ENCODE peak calls at places on chromosomes 3 and 15, in eight cellular contexts. B, H, O, E, N, F, K and G are unnamed samples.

GRCh38 chr3:170524072-170524471 is 61.8 kb downstream of the SLC7A14 start:
- DNase-seq in B (no peak), H (no peak), O (no peak), E (no peak), N (peak; percentile 54), F (peak; percentile 29), K (no peak), G (peak; percentile 32)

GRCh38 chr3:111943533-111943932 is 35.3 kb upstream of the ABHD10 start:
- DNase-seq in B (no peak), H (no peak), O (no peak), E (no peak), N (no peak), F (peak; percentile 20), K (no peak), G (peak; percentile 55)

GRCh38 chr15:74824976-74825375 is 1.5 kb upstream of the CPLX3 start:
- DNase-seq in B (no peak), H (no peak), O (no peak), E (no peak), N (no peak), F (no peak), K (no peak), G (no peak)

GRCh38 chr3:98188553-98188952 is 22.1 kb downstream of the OR5H15 start:
- DNase-seq in B (no peak), H (no peak), O (no peak), E (no peak), N (no peak), F (no peak), K (no peak), G (peak; percentile 4)

GRCh38 chr15:42707873-42708544 is 28.9 kb downstream of the CDAN1 start:
- DNase-seq in B (no peak), H (no peak), O (no peak), E (peak; percentile 7), N (no peak), F (no peak), K (no peak), G (no peak)

GRCh38 chr3:173793963-173794362 is 396.4 kb downstream of the NLGN1 start:
- DNase-seq in B (no peak), H (no peak), O (no peak), E (no peak), N (no peak), F (no peak), K (no peak), G (no peak)

GRCh38 chr3:99246010-99246654 is 344.6 kb upstream of the DCBLD2 start:
- DNase-seq in B (no peak), H (no peak), O (no peak), E (no peak), N (no peak), F (no peak), K (no peak), G (peak; percentile 19)

GRCh38 chr3:194494951-194495374 is 8.2 kb upstream of the ATP13A3 start:
- DNase-seq in B (no peak), H (no peak), O (no peak), E (peak; percentile 9), N (no peak), F (no peak), K (peak; percentile 74), G (no peak)

GRCh38 chr15:35713733-35714132 is 167.8 kb upstream of the DPH6 start:
- DNase-seq in B (no peak), H (no peak), O (no peak), E (no peak), N (peak; percentile 77), F (no peak), K (no peak), G (peak; percentile 84)

GRCh38 chr3:188123170-188123920 is 30.6 kb upstream of the LPP start:
- DNase-seq in B (no peak), H (no peak), O (peak; percentile 64), E (no peak), N (peak; percentile 31), F (peak; percentile 22), K (no peak), G (peak; percentile 19)

GRCh38 chr15:36883705-36884355 is 216.5 kb downstream of the MEIS2 start:
- DNase-seq in B (peak; percentile 83), H (peak; percentile 66), O (peak; percentile 86), E (peak; percentile 56), N (peak; percentile 92), F (peak; percentile 91), K (peak; percentile 87), G (peak; percentile 95)

GRCh38 chr3:174863488-174863887 is 4.4 kb downstream of the NAALADL2 start:
- DNase-seq in B (no peak), H (no peak), O (peak; percentile 44), E (no peak), N (no peak), F (no peak), K (no peak), G (no peak)

GRCh38 chr15:67101981-67102929 is 36.9 kb downstream of the SMAD3 start:
- DNase-seq in B (no peak), H (no peak), O (no peak), E (peak; percentile 72), N (peak; percentile 77), F (peak; percentile 59), K (no peak), G (peak; percentile 67)

GRCh38 chr15:89023311-89023961 is 64.8 kb upstream of the ABHD2 start:
- DNase-seq in B (no peak), H (no peak), O (no peak), E (peak; percentile 31), N (no peak), F (no peak), K (peak; percentile 23), G (peak; percentile 68)

GRCh38 chr3:95088464-95088863 is 1025.6 kb downstream of the NSUN3 start:
- DNase-seq in B (no peak), H (no peak), O (no peak), E (no peak), N (no peak), F (no peak), K (no peak), G (no peak)

GRCh38 chr15:55224892-55225291 is 28.2 kb upstream of the RSL24D1 start:
- DNase-seq in B (no peak), H (no peak), O (no peak), E (no peak), N (no peak), F (no peak), K (no peak), G (peak; percentile 26)

GRCh38 chr3:146277953-146278631 is 27.2 kb upstream of the PLSCR4 start:
- DNase-seq in B (peak; percentile 44), H (peak; percentile 68), O (no peak), E (no peak), N (peak; percentile 99), F (peak; percentile 97), K (peak; percentile 25), G (peak; percentile 96)

GRCh38 chr3:157132341-157132740 is 27.6 kb downstream of the CCNL1 start:
- DNase-seq in B (no peak), H (no peak), O (no peak), E (no peak), N (no peak), F (no peak), K (no peak), G (no peak)

GRCh38 chr3:13647314-13648059 is 98.6 kb downstream of the FBLN2 start:
- DNase-seq in B (no peak), H (no peak), O (no peak), E (no peak), N (peak; percentile 83), F (peak; percentile 74), K (no peak), G (peak; percentile 23)

DNA sequence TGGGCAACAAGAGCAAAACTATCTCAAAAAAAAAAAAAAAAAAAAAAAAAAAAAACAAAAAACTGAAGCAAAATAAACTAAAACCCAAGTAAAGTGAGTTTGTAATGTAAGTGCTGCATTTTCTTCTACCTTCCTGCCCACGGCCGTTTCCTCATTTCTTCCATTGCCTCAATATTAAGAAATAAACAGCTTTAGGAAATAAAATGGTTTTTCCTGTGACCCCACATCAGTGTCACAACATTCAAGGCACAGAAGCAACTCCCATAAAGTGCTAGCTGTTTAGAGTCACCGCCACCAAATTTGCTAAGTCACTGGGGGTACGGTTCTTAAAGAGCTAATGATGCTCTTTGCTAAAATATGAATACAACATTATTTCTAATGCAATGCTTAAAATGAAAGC is 3.3 kb downstream of the PKM start:
- DNase-seq in B (no peak), H (no peak), O (no peak), E (no peak), N (no peak), F (peak; percentile 6), K (no peak), G (peak; percentile 46)
- H3K4me3 ChIP-seq in B (no peak overlapping the region), H (peak overlapping the region; percentile 96), O (no peak overlapping the region), E (peak overlapping the region; percentile 83), N (peak overlapping the region; percentile 95), F (peak overlapping the region; percentile 56), K (no peak overlapping the region), G (peak overlapping the region; percentile 91)

GRCh38 chr3:8282541-8283165 is 219.0 kb upstream of the LMCD1 start:
- DNase-seq in B (no peak), H (no peak), O (no peak), E (no peak), N (no peak), F (no peak), K (no peak), G (no peak)

GRCh38 chr3:8279476-8279875 is 222.1 kb upstream of the LMCD1 start:
- DNase-seq in B (no peak), H (no peak), O (no peak), E (no peak), N (no peak), F (no peak), K (no peak), G (no peak)

GRCh38 chr3:8280161-8280560 is 221.5 kb upstream of the LMCD1 start:
- DNase-seq in B (no peak), H (no peak), O (no peak), E (no peak), N (no peak), F (no peak), K (no peak), G (no peak)

GRCh38 chr3:8283180-8283579 is 218.4 kb upstream of the LMCD1 start:
- DNase-seq in B (no peak), H (no peak), O (no peak), E (no peak), N (no peak), F (no peak), K (no peak), G (no peak)

DNA sequence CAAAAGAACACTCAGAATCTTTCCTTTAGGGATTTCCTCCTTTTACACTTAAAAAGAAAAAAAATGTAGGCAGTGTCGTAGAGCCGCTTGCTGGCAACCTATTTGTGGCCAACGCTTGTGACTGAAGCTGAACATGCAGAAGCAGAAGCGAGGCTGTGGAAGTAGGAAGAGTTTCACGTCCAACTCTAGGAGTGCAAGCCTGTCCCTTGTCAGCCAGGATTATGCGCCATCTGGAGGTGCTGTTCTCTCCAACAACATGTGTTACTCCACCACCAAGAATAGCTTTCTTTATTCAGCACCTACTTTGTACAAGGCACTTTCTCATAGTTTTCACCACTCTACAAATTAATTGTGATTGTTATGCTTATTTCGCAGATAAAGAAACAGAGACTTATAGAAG is 223.2 kb upstream of the LMCD1 start:
- DNase-seq in B (no peak), H (no peak), O (no peak), E (no peak), N (no peak), F (no peak), K (no peak), G (no peak)
- TF ChIP-seq CTCF in B (no peak), H (no peak), O (no peak), E (no peak), N (no peak), F (no peak), K (no peak), G (no peak)

GRCh38 chr15:70358011-70358819 is 260.5 kb upstream of the TLE3 start:
- DNase-seq in B (no peak), H (no peak), O (no peak), E (peak; percentile 43), N (no peak), F (no peak), K (no peak), G (no peak)
- H3K4me3 ChIP-seq in B (no peak overlapping the region), H (no peak overlapping the region), O (no peak overlapping the region), E (no peak overlapping the region), N (no peak overlapping the region), F (no peak overlapping the region), K (no peak overlapping the region), G (no peak overlapping the region)

GRCh38 chr3:117407317-117407716 is 697.7 kb downstream of the TUSC7 start:
- DNase-seq in B (no peak), H (no peak), O (no peak), E (no peak), N (peak; percentile 50), F (peak; percentile 27), K (no peak), G (peak; percentile 4)
- TF ChIP-seq CTCF in B (no peak), H (peak; percentile 39), O (peak; percentile 14), E (no peak), N (peak; percentile 53), F (peak; percentile 13), K (peak; percentile 13), G (peak; percentile 24)